ENCODE peak calls at places on chromosomes 4 and X, in five cellular contexts. E is HFF-Myc, H is AG10803, I is epithelial cell of esophagus, W is neural crest cell. L is an unnamed sample.

GRCh38 chrX:129638917-129639316 is 15.8 kb downstream of the APLN start:
- DNase-seq in I (no peak), E (no peak), H (no peak), W (no peak), L (no peak)

GRCh38 chr4:106809083-106809482 is 227.0 kb downstream of the DKK2 start:
- DNase-seq in W (no peak), H (peak; percentile 73), I (peak; percentile 72), E (peak; percentile 33), L (peak; percentile 7)

GRCh38 chr4:42625366-42625765 is 31.5 kb downstream of the ATP8A1 start:
- DNase-seq in W (no peak), H (no peak), I (no peak), E (no peak), L (no peak)

GRCh38 chr4:169948271-169948670 is 77.9 kb downstream of the MFAP3L start:
- DNase-seq in I (no peak), H (no peak), E (no peak), W (no peak), L (no peak)

GRCh38 chr4:106238819-106239420 is 77.1 kb downstream of the TBCK start:
- DNase-seq in I (peak; percentile 62), H (peak; percentile 56), E (peak; percentile 21), W (peak; percentile 4), L (peak; percentile 46)

GRCh38 chrX:46247456-46247855 is 297.8 kb downstream of the ZNF674 start:
- DNase-seq in W (no peak), H (no peak), I (peak; percentile 63), E (no peak), L (no peak)

GRCh38 chr4:8544282-8544681 is 35.9 kb upstream of the GPR78 start:
- DNase-seq in W (no peak), E (no peak), I (no peak), H (no peak), L (no peak)

GRCh38 chrX:38095971-38096529 is 89.7 kb downstream of the SYTL5 start:
- DNase-seq in W (no peak), I (peak; percentile 68), H (no peak), E (no peak), L (no peak)

GRCh38 chrX:16022580-16023170 is 100.7 kb upstream of the GRPR start:
- DNase-seq in I (peak; percentile 53), W (no peak), H (peak; percentile 25), E (no peak), L (no peak)

GRCh38 chr4:140851032-140851636 is 94.9 kb upstream of the TBC1D9 start:
- DNase-seq in I (peak; percentile 69), W (peak; percentile 56), E (peak; percentile 41), H (peak; percentile 57), L (peak; percentile 69)

GRCh38 chrX:150036181-150036580 is 97.9 kb upstream of the EOLA2 start:
- DNase-seq in E (peak; percentile 55), H (peak; percentile 83), W (no peak), I (peak; percentile 64), L (no peak)

GRCh38 chr4:100555791-100556190 is 38.0 kb upstream of the EMCN start:
- DNase-seq in H (peak; percentile 0), W (no peak), E (no peak), I (no peak), L (no peak)

GRCh38 chrX:6732101-6732500 is 197.2 kb upstream of the VCX3A start:
- DNase-seq in W (no peak), I (no peak), E (no peak), H (no peak), L (no peak)

GRCh38 chrX:72045552-72046277 is 86.0 kb downstream of the RTL5 start:
- DNase-seq in H (no peak), E (no peak), I (peak; percentile 79), W (no peak), L (no peak)

GRCh38 chrX:39196192-39197102 is 395.2 kb downstream of the MID1IP1 start:
- DNase-seq in W (no peak), E (peak; percentile 5), I (peak; percentile 46), H (peak; percentile 80), L (no peak)

GRCh38 chr4:123478859-123479345 is 82.3 kb downstream of the SPRY1 start:
- DNase-seq in I (peak; percentile 49), H (peak; percentile 72), E (no peak), W (no peak), L (no peak)

GRCh38 chrX:1453951-1454785 is 1.5 kb upstream of the ASMTL start:
- DNase-seq in I (peak; percentile 79), H (peak; percentile 66), W (peak; percentile 94), E (no peak), L (peak; percentile 93)

GRCh38 chr4:149914521-149915115 is 99.0 kb upstream of the IQCM start:
- DNase-seq in W (peak; percentile 73), I (peak; percentile 61), E (peak; percentile 56), H (peak; percentile 65), L (peak; percentile 73)

GRCh38 chr4:156798438-156798837 is 173.2 kb downstream of the PDGFC start:
- DNase-seq in W (no peak), E (no peak), I (peak; percentile 78), H (no peak), L (no peak)

GRCh38 chr4:155245105-155245504 is 36.7 kb downstream of the NPY2R start:
- DNase-seq in W (no peak), I (no peak), H (no peak), E (no peak), L (no peak)

GRCh38 chr4:124738994-124739393 is 26.5 kb upstream of the ANKRD50 start:
- DNase-seq in W (no peak), I (no peak), E (no peak), H (no peak), L (no peak)

GRCh38 chrX:152821145-152821765 is 9.3 kb downstream of the CETN2 start:
- DNase-seq in W (peak; percentile 39), E (no peak), H (peak; percentile 31), I (peak; percentile 54), L (peak; percentile 63)

GRCh38 chrX:46573331-46573895 is at the start of gene CHST7:
- DNase-seq in I (peak; percentile 59), W (peak; percentile 42), E (no peak), H (peak; percentile 54), L (peak; percentile 66)

GRCh38 chr4:150009533-150009932 is 68.7 kb upstream of the DCLK2 start:
- DNase-seq in H (no peak), E (no peak), W (no peak), I (no peak), L (no peak)

GRCh38 chrX:107716816-107717700 is 58.5 kb downstream of the TSC22D3 start:
- DNase-seq in E (no peak), I (peak; percentile 58), W (peak; percentile 12), H (peak; percentile 83), L (peak; percentile 50)

GRCh38 chr4:184747034-184747830 is 13.3 kb upstream of the CENPU start:
- DNase-seq in H (no peak), I (peak; percentile 43), E (no peak), W (no peak), L (no peak)

GRCh38 chrX:19334945-19335626 is 8.6 kb upstream of the PDHA1 start:
- DNase-seq in E (peak; percentile 7), I (no peak), W (no peak), H (no peak), L (peak; percentile 4)
- TF ChIP-seq CTCF in E (peak; percentile 49), I (no peak), W (peak; percentile 57), H (no peak), L (peak; percentile 58)

GRCh38 chrX:119729408-119730201 is 28.8 kb upstream of the SOWAHD start:
- DNase-seq in W (peak; percentile 57), I (peak; percentile 60), H (peak; percentile 77), E (no peak), L (peak; percentile 49)

GRCh38 chrX:119726900-119727555 is 31.4 kb upstream of the SOWAHD start:
- DNase-seq in E (no peak), H (peak; percentile 22), W (no peak), I (peak; percentile 8), L (no peak)

DNA sequence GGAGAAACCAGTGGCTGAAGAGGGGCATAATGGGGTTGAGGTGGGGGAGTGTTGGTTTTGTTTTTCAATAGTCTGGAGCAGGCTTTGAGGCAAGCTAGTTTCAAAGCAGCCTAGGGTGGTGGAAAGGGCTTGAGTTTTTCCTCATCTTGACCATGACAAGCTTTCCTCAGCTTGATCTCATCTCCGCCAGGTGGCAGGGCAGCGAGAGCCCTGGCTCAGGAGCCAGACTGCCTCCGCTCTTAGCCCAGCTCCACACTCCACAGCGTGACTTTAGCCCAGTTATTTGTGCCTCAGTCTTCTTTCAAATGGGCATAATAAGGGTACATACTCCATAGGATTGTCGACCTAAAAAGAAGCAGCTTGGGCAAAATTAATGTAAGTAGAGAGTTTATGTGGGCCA is 29.9 kb upstream of the SOWAHD start:
- DNase-seq in I (no peak), H (no peak), E (no peak), W (no peak), L (peak; percentile 18)
- TF ChIP-seq CTCF in I (peak; percentile 23), H (no peak), E (no peak), W (peak; percentile 23), L (no peak)

GRCh38 chrX:130801901-130802300 is 101.1 kb downstream of the ENOX2 start:
- DNase-seq in H (no peak), E (no peak), I (no peak), W (no peak), L (no peak)
- TF ChIP-seq CTCF in H (no peak), E (no peak), I (no peak), W (no peak), L (no peak)

GRCh38 chrX:51487960-51488267 is 8.5 kb downstream of the NUDT11 start:
- DNase-seq in E (no peak), W (no peak), H (peak; percentile 3), I (no peak), L (no peak)
- TF ChIP-seq CTCF in E (no peak), W (no peak), H (no peak), I (no peak), L (no peak)

DNA sequence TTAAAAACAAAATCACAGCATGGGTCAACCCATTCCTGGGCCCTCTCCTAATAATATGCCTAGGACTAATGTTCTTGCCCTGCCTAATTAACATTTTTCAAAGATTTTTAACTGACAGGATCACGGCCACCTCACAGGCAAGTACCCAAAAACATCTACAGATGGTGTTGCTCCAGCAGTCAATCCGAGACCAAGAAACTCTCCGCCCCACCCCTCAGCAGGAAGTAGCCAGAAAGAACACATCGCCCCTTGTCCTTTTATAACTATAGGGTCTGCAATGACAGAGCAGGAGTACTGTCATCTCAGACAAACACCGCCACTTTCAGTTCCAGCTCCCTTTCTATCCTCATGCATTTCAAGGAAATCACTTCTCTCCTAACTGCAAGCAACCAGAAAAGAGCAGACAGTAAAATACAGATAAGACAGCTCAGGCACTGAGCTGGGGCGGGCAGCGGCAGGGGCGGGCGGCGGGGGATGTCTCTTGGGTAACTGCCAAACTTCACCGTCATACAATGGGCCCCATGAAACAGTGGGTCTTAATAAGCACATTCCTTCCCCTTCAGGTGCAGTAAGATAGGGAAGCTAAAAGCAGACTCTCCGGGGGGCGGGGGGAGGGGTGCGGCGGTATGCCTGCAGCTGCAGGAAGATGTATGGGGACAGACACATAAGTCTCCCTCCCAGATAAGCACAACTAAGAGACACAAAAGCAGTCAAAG is 67.4 kb downstream of the ZNF182 start:
- DNase-seq in W (no peak), H (no peak), E (no peak), I (no peak), L (no peak)
- TF ChIP-seq CTCF in W (no peak), H (no peak), E (no peak), I (no peak), L (no peak)

GRCh38 chrX:120514236-120514635 is 45.1 kb upstream of the LAMP2 start:
- DNase-seq in E (no peak), I (peak; percentile 38), H (peak; percentile 15), W (no peak), L (peak; percentile 2)
- TF ChIP-seq CTCF in E (peak; percentile 31), I (peak; percentile 56), H (peak; percentile 40), W (peak; percentile 45), L (no peak)